ENCODE peak calls at places on chromosomes 4 and X, in eight cellular contexts. W is lower lobe of right lung; K is fibroblast of the aortic adventitia; Z is Peyer's patch; L is MM.1S; C is foreskin keratinocyte; F is heart left ventricle; V is CD8-positive, alpha-beta T cell. O is an unnamed sample.

GRCh38 chr4:120855307-120856001 is 67.1 kb downstream of the PRDM5 start:
- DNase-seq in W (no peak), K (no peak), Z (no peak), L (peak), C (no peak), F (no peak), V (no peak), O (no peak)

GRCh38 chrX:105314468-105314867 is 94.0 kb upstream of the TEX13A start:
- DNase-seq in W (no peak), K (peak), Z (no peak), L (no peak), C (peak), F (no peak), V (no peak), O (no peak)

GRCh38 chr4:90780193-90780592 is 653.0 kb downstream of the CCSER1 start:
- DNase-seq in W (no peak), K (no peak), Z (no peak), L (no peak), C (no peak), F (no peak), V (no peak), O (no peak)

GRCh38 chr4:78513411-78513975 is 38.1 kb upstream of the ANXA3 start:
- DNase-seq in W (no peak), K (no peak), Z (no peak), L (no peak), C (no peak), F (no peak), V (no peak), O (no peak)

GRCh38 chrX:9635805-9636204 is 129.8 kb downstream of the GPR143 start:
- DNase-seq in W (no peak), K (peak), Z (no peak), L (no peak), C (peak), F (no peak), V (no peak), O (no peak)

GRCh38 chr4:119025916-119026661 is 109.5 kb upstream of the MYOZ2 start:
- DNase-seq in W (no peak), K (peak), Z (no peak), L (no peak), C (peak), F (peak), V (no peak), O (no peak)

GRCh38 chr4:40550900-40551546 is 78.6 kb downstream of the RBM47 start:
- DNase-seq in W (no peak), K (peak), Z (peak), L (peak), C (peak), F (no peak), V (peak), O (no peak)

GRCh38 chr4:110211007-110211769 is 12.8 kb upstream of the ELOVL6 start:
- DNase-seq in W (no peak), K (peak), Z (no peak), L (peak), C (peak), F (no peak), V (no peak), O (no peak)

GRCh38 chr4:183401473-183401872 is 43.0 kb upstream of the CDKN2AIP start:
- DNase-seq in W (no peak), K (no peak), Z (no peak), L (no peak), C (peak), F (no peak), V (no peak), O (no peak)

GRCh38 chr4:7625073-7625472 is 190.3 kb upstream of the PSAPL1 start:
- DNase-seq in W (no peak), K (peak), Z (no peak), L (no peak), C (no peak), F (no peak), V (no peak), O (no peak)

GRCh38 chr4:122450847-122451246 is 5.7 kb downstream of the IL2 start:
- DNase-seq in W (no peak), K (peak), Z (no peak), L (no peak), C (peak), F (no peak), V (no peak), O (no peak)

GRCh38 chr4:140012688-140013087 is 141.3 kb downstream of the MAML3 start:
- DNase-seq in W (peak), K (peak), Z (peak), L (peak), C (peak), F (peak), V (peak), O (no peak)

GRCh38 chr4:56215901-56216300 is 171.4 kb downstream of the AASDH start:
- DNase-seq in W (no peak), K (peak), Z (no peak), L (no peak), C (peak), F (no peak), V (no peak), O (no peak)

GRCh38 chrX:129346574-129346973 is 176.7 kb downstream of the SMARCA1 start:
- DNase-seq in W (no peak), K (no peak), Z (no peak), L (no peak), C (no peak), F (no peak), V (no peak), O (no peak)

GRCh38 chrX:129347291-129347690 is 176.0 kb downstream of the SMARCA1 start:
- DNase-seq in W (no peak), K (no peak), Z (no peak), L (no peak), C (no peak), F (no peak), V (no peak), O (no peak)
- TF ChIP-seq CTCF in W (no peak), K (no peak), Z (no peak), L (peak), C (no peak), F (no peak), V (no peak), O (no peak)

GRCh38 chr4:48105230-48105629 is 28.8 kb downstream of the TXK start:
- DNase-seq in W (no peak), K (no peak), Z (no peak), L (no peak), C (no peak), F (no peak), V (no peak), O (no peak)

GRCh38 chr4:48103483-48104139 is 30.4 kb downstream of the TXK start:
- DNase-seq in W (no peak), K (no peak), Z (no peak), L (peak), C (peak), F (no peak), V (no peak), O (no peak)

GRCh38 chr4:48100248-48100647 is 33.8 kb downstream of the TXK start:
- DNase-seq in W (no peak), K (no peak), Z (no peak), L (no peak), C (no peak), F (no peak), V (no peak), O (no peak)

DNA sequence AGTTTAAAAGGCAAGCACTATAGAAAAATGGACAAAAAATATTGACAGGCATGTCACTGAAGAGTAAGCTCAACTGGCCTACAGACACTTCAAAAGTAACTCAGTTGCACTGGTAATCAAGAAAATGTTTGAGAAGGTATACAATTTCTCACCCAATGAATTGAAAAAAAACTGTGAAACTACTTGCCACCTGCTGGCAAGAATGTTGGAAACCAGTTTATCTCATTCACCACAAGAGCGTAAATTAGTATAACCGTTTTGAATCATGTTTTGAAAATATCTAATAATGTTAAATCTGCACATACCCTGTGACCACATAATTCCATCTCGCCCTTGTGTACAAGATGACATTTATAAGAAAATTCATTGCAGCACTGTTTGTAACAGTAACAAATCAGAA is 31.7 kb downstream of the TXK start:
- DNase-seq in W (no peak), K (no peak), Z (no peak), L (no peak), C (no peak), F (no peak), V (no peak), O (no peak)
- TF ChIP-seq CTCF in W (no peak), K (peak), Z (no peak), L (peak), C (peak), F (no peak), V (no peak), O (no peak)

GRCh38 chrX:78116365-78116764 is 12.3 kb downstream of the PGK1 start:
- DNase-seq in W (no peak), K (no peak), Z (no peak), L (no peak), C (no peak), F (no peak), V (no peak), O (no peak)

GRCh38 chrX:78123190-78123589 is 16.3 kb downstream of the TAF9B start:
- DNase-seq in W (no peak), K (peak), Z (no peak), L (no peak), C (peak), F (no peak), V (no peak), O (no peak)

GRCh38 chrX:78118628-78119027 is 14.6 kb downstream of the PGK1 start:
- DNase-seq in W (no peak), K (no peak), Z (no peak), L (no peak), C (no peak), F (no peak), V (no peak), O (no peak)

GRCh38 chrX:78124304-78124703 is 15.1 kb downstream of the TAF9B start:
- DNase-seq in W (no peak), K (peak), Z (no peak), L (no peak), C (no peak), F (no peak), V (no peak), O (no peak)

DNA sequence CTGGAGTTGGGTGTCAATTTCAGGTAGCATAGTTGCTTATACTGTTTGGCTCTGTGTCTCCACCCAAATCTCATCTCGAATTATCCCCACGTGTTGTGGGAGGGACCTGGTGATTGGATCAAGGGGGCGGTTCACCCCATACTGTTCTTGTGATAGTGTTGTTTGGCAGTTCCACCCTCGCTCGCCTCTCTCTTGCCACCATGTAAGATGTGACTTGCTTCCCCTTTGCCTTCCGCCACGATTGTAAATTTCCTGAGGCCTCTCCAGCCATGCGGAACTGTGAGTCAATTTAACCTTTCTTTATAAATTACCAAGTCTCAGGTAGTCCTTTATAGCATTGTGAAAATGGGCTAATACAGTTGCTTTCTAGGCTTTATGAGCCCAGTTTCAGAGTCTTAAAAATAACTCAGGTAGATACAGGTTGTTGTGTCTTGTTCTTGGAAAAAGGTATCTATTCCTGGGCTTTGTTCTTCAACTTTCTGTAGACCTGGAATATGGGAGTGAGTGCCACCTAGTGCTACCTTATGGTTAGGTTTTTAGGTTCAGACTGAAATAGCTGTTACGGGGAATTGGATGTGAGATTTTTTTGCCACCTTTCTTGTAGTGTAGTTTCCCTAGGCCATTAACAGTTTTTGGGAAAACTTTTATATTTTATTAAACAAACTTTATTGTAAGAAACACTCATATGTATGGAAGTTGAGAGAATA is 15.6 kb downstream of the PGK1 start:
- DNase-seq in W (no peak), K (no peak), Z (no peak), L (no peak), C (no peak), F (no peak), V (no peak), O (no peak)
- TF ChIP-seq CTCF in W (no peak), K (peak), Z (peak), L (peak), C (peak), F (peak), V (no peak), O (no peak)

GRCh38 chrX:102599950-102600579 is 750 bp downstream of the ARMCX5 start:
- DNase-seq in W (no peak), K (peak), Z (no peak), L (no peak), C (peak), F (no peak), V (no peak), O (no peak)
- TF ChIP-seq CTCF in W (no peak), K (peak), Z (no peak), L (no peak), C (peak), F (no peak), V (no peak), O (no peak)

GRCh38 chrX:113950081-113950678 is 633.7 kb upstream of the HTR2C start:
- DNase-seq in W (no peak), K (no peak), Z (no peak), L (no peak), C (no peak), F (no peak), V (no peak), O (no peak)

DNA sequence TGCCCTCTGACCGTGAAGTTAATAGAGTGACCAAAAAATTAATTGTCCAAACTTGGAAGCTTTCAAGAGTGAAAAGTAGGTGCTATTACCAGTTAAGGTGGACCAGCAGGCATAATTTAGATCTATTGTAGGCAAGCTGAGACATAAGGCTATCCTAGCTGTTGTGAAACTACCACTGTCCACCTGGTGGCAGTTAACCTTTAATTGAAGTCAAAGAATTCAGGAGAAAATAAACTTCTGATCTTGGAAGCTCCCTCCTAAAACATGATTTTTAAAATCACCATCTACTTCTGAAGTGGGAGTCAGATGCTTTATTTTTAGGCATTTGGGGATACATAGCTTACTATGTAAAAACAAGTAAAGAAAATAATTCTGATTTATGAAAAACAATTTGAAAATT is 636.3 kb upstream of the HTR2C start:
- DNase-seq in W (no peak), K (no peak), Z (no peak), L (no peak), C (peak), F (no peak), V (no peak), O (no peak)
- TF ChIP-seq CTCF in W (no peak), K (no peak), Z (no peak), L (no peak), C (peak), F (no peak), V (no peak), O (no peak)

GRCh38 chrX:115652221-115652620 is 91.2 kb downstream of the PLS3 start:
- DNase-seq in W (no peak), K (no peak), Z (no peak), L (no peak), C (no peak), F (no peak), V (no peak), O (no peak)

GRCh38 chrX:115649461-115650063 is 88.6 kb downstream of the PLS3 start:
- DNase-seq in W (no peak), K (peak), Z (no peak), L (no peak), C (peak), F (no peak), V (no peak), O (no peak)

GRCh38 chrX:115650449-115650848 is 89.5 kb downstream of the PLS3 start:
- DNase-seq in W (no peak), K (peak), Z (no peak), L (no peak), C (no peak), F (no peak), V (no peak), O (no peak)

GRCh38 chrX:115650916-115651315 is 89.9 kb downstream of the PLS3 start:
- DNase-seq in W (no peak), K (peak), Z (no peak), L (peak), C (peak), F (no peak), V (no peak), O (no peak)
- TF ChIP-seq CTCF in W (peak), K (peak), Z (peak), L (peak), C (peak), F (peak), V (no peak), O (no peak)